ENCODE peak calls at places on chromosome 1, in six cellular contexts. Y, S, D, H, G and T are unnamed samples.
A peak's percentile ranks its signal among the peaks of the same experiment; 100 is the strongest.

GRCh38 chr1:170407138-170407537 is 124.8 kb upstream of the GORAB start:
- DNase-seq in H (no peak), Y (no peak), G (no peak), S (no peak), D (no peak), T (no peak)

GRCh38 chr1:22846453-22846852 is 126.2 kb downstream of the LACTBL1 start:
- DNase-seq in G (no peak), D (no peak), H (no peak), S (no peak), Y (no peak), T (no peak)

GRCh38 chr1:171740987-171741871 is 636 bp downstream of the VAMP4 start:
- DNase-seq in G (peak; percentile 9), S (peak; percentile 21), Y (no peak), H (no peak), D (no peak), T (peak; percentile 61)

GRCh38 chr1:109912873-109913272 is 2.2 kb downstream of the CSF1 start:
- DNase-seq in H (no peak), D (no peak), Y (no peak), S (no peak), G (no peak), T (no peak)

GRCh38 chr1:91885331-91885715 is 628 bp downstream of the TGFBR3 start:
- DNase-seq in Y (no peak), S (peak; percentile 10), G (peak; percentile 21), D (no peak), H (no peak), T (peak; percentile 26)

GRCh38 chr1:157968951-157969350 is 24.5 kb upstream of the KIRREL1 start:
- DNase-seq in G (no peak), Y (no peak), H (peak; percentile 87), S (no peak), D (no peak), T (no peak)

GRCh38 chr1:57844382-57844980 is 420.6 kb upstream of the DAB1 start:
- DNase-seq in G (no peak), D (no peak), Y (no peak), S (no peak), H (no peak), T (no peak)

GRCh38 chr1:157105988-157106812 is 6.6 kb upstream of the ETV3L start:
- DNase-seq in D (no peak), S (no peak), H (peak; percentile 77), G (no peak), Y (no peak), T (peak; percentile 87)

GRCh38 chr1:4170548-4170947 is 270.5 kb upstream of the C1orf174 start:
- DNase-seq in D (no peak), Y (no peak), H (no peak), S (no peak), G (no peak), T (peak; percentile 3)